ENCODE peak calls at places on chromosomes 3 and 15, in seven cellular contexts. One of them, this sample, is unnamed.
A peak's percentile ranks its signal among the peaks of the same experiment; 100 is the strongest.

GRCh38 chr15:39580630-39581500 is at the start of gene THBS1:
- DNase-seq in K562: no peak
- DNase-seq in prostate gland: peak; percentile 78
- DNase-seq in GM12892: peak; percentile 6
- DNase-seq in HCT116: no peak
- DNase-seq in sigmoid colon: peak; percentile 97
- DNase-seq in endothelial cell of umbilical vein: peak; percentile 98
- DNase-seq in this sample: peak; percentile 98

GRCh38 chr3:196179380-196180308 is 31.6 kb downstream of the ZDHHC19 start:
- DNase-seq in K562: peak; percentile 50
- DNase-seq in prostate gland: no peak
- DNase-seq in GM12892: peak; percentile 71
- DNase-seq in HCT116: no peak
- DNase-seq in sigmoid colon: no peak
- DNase-seq in endothelial cell of umbilical vein: peak; percentile 25
- DNase-seq in this sample: no peak

GRCh38 chr3:67940200-67940952 is 286.0 kb upstream of the SUCLG2 start:
- DNase-seq in K562: no peak
- DNase-seq in prostate gland: no peak
- DNase-seq in GM12892: no peak
- DNase-seq in HCT116: no peak
- DNase-seq in sigmoid colon: no peak
- DNase-seq in endothelial cell of umbilical vein: no peak
- DNase-seq in this sample: no peak

GRCh38 chr3:150823277-150823676 is 60.3 kb upstream of the SIAH2 start:
- DNase-seq in K562: no peak
- DNase-seq in prostate gland: no peak
- DNase-seq in GM12892: no peak
- DNase-seq in HCT116: no peak
- DNase-seq in sigmoid colon: no peak
- DNase-seq in endothelial cell of umbilical vein: no peak
- DNase-seq in this sample: peak; percentile 89

GRCh38 chr3:117735481-117736101 is 1026.0 kb downstream of the TUSC7 start:
- DNase-seq in K562: no peak
- DNase-seq in prostate gland: no peak
- DNase-seq in GM12892: no peak
- DNase-seq in HCT116: no peak
- DNase-seq in sigmoid colon: no peak
- DNase-seq in endothelial cell of umbilical vein: peak; percentile 2
- DNase-seq in this sample: no peak

GRCh38 chr3:197692641-197693040 is 44.1 kb downstream of the RUBCN start:
- DNase-seq in K562: no peak
- DNase-seq in prostate gland: no peak
- DNase-seq in GM12892: no peak
- DNase-seq in HCT116: no peak
- DNase-seq in sigmoid colon: no peak
- DNase-seq in endothelial cell of umbilical vein: peak; percentile 26
- DNase-seq in this sample: no peak

GRCh38 chr15:52011711-52012144 is 7.3 kb upstream of the MAPK6 start:
- DNase-seq in K562: no peak
- DNase-seq in prostate gland: peak; percentile 25
- DNase-seq in GM12892: no peak
- DNase-seq in HCT116: no peak
- DNase-seq in sigmoid colon: no peak
- DNase-seq in endothelial cell of umbilical vein: peak; percentile 60
- DNase-seq in this sample: no peak

GRCh38 chr3:115217678-115218451 is 70.8 kb upstream of the ZBTB20 start:
- DNase-seq in K562: peak; percentile 8
- DNase-seq in prostate gland: no peak
- DNase-seq in GM12892: no peak
- DNase-seq in HCT116: peak; percentile 42
- DNase-seq in sigmoid colon: no peak
- DNase-seq in endothelial cell of umbilical vein: peak; percentile 75
- DNase-seq in this sample: no peak

GRCh38 chr15:90607361-90607760 is 77.6 kb downstream of the CRTC3 start:
- DNase-seq in K562: no peak
- DNase-seq in prostate gland: no peak
- DNase-seq in GM12892: no peak
- DNase-seq in HCT116: no peak
- DNase-seq in sigmoid colon: no peak
- DNase-seq in endothelial cell of umbilical vein: no peak
- DNase-seq in this sample: no peak

GRCh38 chr3:189995129-189995528 is 125.6 kb downstream of the P3H2 start:
- DNase-seq in K562: no peak
- DNase-seq in prostate gland: no peak
- DNase-seq in GM12892: no peak
- DNase-seq in HCT116: no peak
- DNase-seq in sigmoid colon: no peak
- DNase-seq in endothelial cell of umbilical vein: no peak
- DNase-seq in this sample: no peak

GRCh38 chr3:66800941-66801545 is 197.1 kb upstream of the KBTBD8 start:
- DNase-seq in K562: no peak
- DNase-seq in prostate gland: no peak
- DNase-seq in GM12892: no peak
- DNase-seq in HCT116: no peak
- DNase-seq in sigmoid colon: no peak
- DNase-seq in endothelial cell of umbilical vein: no peak
- DNase-seq in this sample: no peak

GRCh38 chr3:142647856-142648255 is 51.7 kb downstream of the PLS1 start:
- DNase-seq in K562: no peak
- DNase-seq in prostate gland: no peak
- DNase-seq in GM12892: no peak
- DNase-seq in HCT116: peak; percentile 32
- DNase-seq in sigmoid colon: no peak
- DNase-seq in endothelial cell of umbilical vein: no peak
- DNase-seq in this sample: no peak

GRCh38 chr3:107124885-107125284 is 252.4 kb upstream of the CCDC54 start:
- DNase-seq in K562: peak; percentile 28
- DNase-seq in prostate gland: no peak
- DNase-seq in GM12892: no peak
- DNase-seq in HCT116: no peak
- DNase-seq in sigmoid colon: no peak
- DNase-seq in endothelial cell of umbilical vein: no peak
- DNase-seq in this sample: no peak

GRCh38 chr3:179653106-179653776 is 401 bp downstream of the USP13 start:
- DNase-seq in K562: peak; percentile 45
- DNase-seq in prostate gland: peak; percentile 74
- DNase-seq in GM12892: peak; percentile 46
- DNase-seq in HCT116: peak; percentile 12
- DNase-seq in sigmoid colon: peak; percentile 88
- DNase-seq in endothelial cell of umbilical vein: peak; percentile 80
- DNase-seq in this sample: no peak
- TF ChIP-seq POLR2AphosphoS5 in K562: no peak
- TF ChIP-seq POLR2AphosphoS5 in prostate gland: no peak
- TF ChIP-seq POLR2AphosphoS5 in GM12892: no peak
- TF ChIP-seq POLR2AphosphoS5 in HCT116: no peak
- TF ChIP-seq POLR2AphosphoS5 in sigmoid colon: no peak
- TF ChIP-seq POLR2AphosphoS5 in endothelial cell of umbilical vein: no peak
- TF ChIP-seq POLR2AphosphoS5 in this sample: peak; percentile 37

GRCh38 chr3:4827767-4828166 is 151.5 kb upstream of the BHLHE40 start:
- DNase-seq in K562: no peak
- DNase-seq in prostate gland: no peak
- DNase-seq in GM12892: no peak
- DNase-seq in HCT116: no peak
- DNase-seq in sigmoid colon: no peak
- DNase-seq in endothelial cell of umbilical vein: no peak
- DNase-seq in this sample: no peak

GRCh38 chr3:4829031-4829394 is 150.2 kb upstream of the BHLHE40 start:
- DNase-seq in K562: no peak
- DNase-seq in prostate gland: no peak
- DNase-seq in GM12892: no peak
- DNase-seq in HCT116: no peak
- DNase-seq in sigmoid colon: no peak
- DNase-seq in endothelial cell of umbilical vein: no peak
- DNase-seq in this sample: no peak

GRCh38 chr3:4826237-4827100 is 152.8 kb upstream of the BHLHE40 start:
- DNase-seq in K562: no peak
- DNase-seq in prostate gland: peak; percentile 14
- DNase-seq in GM12892: no peak
- DNase-seq in HCT116: no peak
- DNase-seq in sigmoid colon: peak; percentile 91
- DNase-seq in endothelial cell of umbilical vein: peak; percentile 49
- DNase-seq in this sample: no peak

GRCh38 chr3:4830586-4830914 is 148.7 kb upstream of the BHLHE40 start:
- DNase-seq in K562: no peak
- DNase-seq in prostate gland: no peak
- DNase-seq in GM12892: no peak
- DNase-seq in HCT116: no peak
- DNase-seq in sigmoid colon: no peak
- DNase-seq in endothelial cell of umbilical vein: no peak
- DNase-seq in this sample: no peak

GRCh38 chr3:4828279-4829030 is 150.8 kb upstream of the BHLHE40 start:
- DNase-seq in K562: no peak
- DNase-seq in prostate gland: no peak
- DNase-seq in GM12892: no peak
- DNase-seq in HCT116: no peak
- DNase-seq in sigmoid colon: no peak
- DNase-seq in endothelial cell of umbilical vein: no peak
- DNase-seq in this sample: no peak
- TF ChIP-seq POLR2A in K562: no peak
- TF ChIP-seq POLR2A in prostate gland: no peak
- TF ChIP-seq POLR2A in GM12892: no peak
- TF ChIP-seq POLR2A in HCT116: no peak
- TF ChIP-seq POLR2A in sigmoid colon: no peak
- TF ChIP-seq POLR2A in endothelial cell of umbilical vein: no peak
- TF ChIP-seq POLR2A in this sample: no peak

GRCh38 chr3:99896482-99896881 is 78.8 kb downstream of the CMSS1 start:
- DNase-seq in K562: no peak
- DNase-seq in prostate gland: no peak
- DNase-seq in GM12892: no peak
- DNase-seq in HCT116: no peak
- DNase-seq in sigmoid colon: no peak
- DNase-seq in endothelial cell of umbilical vein: no peak
- DNase-seq in this sample: no peak

GRCh38 chr3:99895106-99895705 is 77.5 kb downstream of the CMSS1 start:
- DNase-seq in K562: no peak
- DNase-seq in prostate gland: no peak
- DNase-seq in GM12892: no peak
- DNase-seq in HCT116: no peak
- DNase-seq in sigmoid colon: no peak
- DNase-seq in endothelial cell of umbilical vein: no peak
- DNase-seq in this sample: no peak

GRCh38 chr3:99899603-99900002 is 81.9 kb downstream of the CMSS1 start:
- DNase-seq in K562: no peak
- DNase-seq in prostate gland: no peak
- DNase-seq in GM12892: no peak
- DNase-seq in HCT116: no peak
- DNase-seq in sigmoid colon: no peak
- DNase-seq in endothelial cell of umbilical vein: no peak
- DNase-seq in this sample: no peak

GRCh38 chr3:99892332-99892731 is 74.7 kb downstream of the CMSS1 start:
- DNase-seq in K562: no peak
- DNase-seq in prostate gland: no peak
- DNase-seq in GM12892: no peak
- DNase-seq in HCT116: no peak
- DNase-seq in sigmoid colon: no peak
- DNase-seq in endothelial cell of umbilical vein: no peak
- DNase-seq in this sample: no peak

DNA sequence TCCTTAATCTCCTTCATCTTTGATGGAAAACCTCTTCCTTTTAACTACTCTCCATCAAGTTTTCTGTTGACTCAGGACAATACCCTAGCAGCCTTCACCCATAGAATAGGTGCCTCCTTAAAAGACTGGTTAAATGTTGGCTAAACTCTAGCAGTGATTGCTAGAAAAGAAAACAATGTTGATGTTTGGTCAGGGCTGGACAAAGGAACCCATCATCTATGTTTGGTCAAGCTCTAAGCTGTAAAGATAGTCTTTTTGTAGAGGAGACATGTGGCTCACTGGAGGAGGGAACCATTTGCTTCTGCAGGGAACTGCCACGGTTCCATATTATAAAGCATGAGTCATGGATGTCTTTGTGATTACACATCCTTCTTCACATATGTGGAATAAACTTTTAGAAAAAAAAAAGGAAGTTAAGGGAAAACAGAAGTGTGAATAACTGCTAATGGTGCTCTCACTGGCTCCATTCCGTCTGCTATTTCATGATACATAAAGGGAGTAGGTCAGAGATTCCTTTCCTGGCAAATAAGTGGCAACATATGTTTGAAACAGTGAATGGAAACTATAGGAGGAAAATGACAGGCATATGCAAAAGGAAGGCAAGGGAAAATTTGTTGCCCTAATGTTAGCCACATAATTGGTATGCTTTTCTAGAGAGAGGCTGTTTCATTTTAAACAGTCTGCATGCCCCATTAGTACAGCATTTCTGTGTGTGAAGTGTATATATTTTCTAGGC is 78.2 kb downstream of the CMSS1 start:
- DNase-seq in K562: no peak
- DNase-seq in prostate gland: no peak
- DNase-seq in GM12892: no peak
- DNase-seq in HCT116: peak; percentile 37
- DNase-seq in sigmoid colon: no peak
- DNase-seq in endothelial cell of umbilical vein: peak; percentile 85
- DNase-seq in this sample: no peak
- TF ChIP-seq POLR2AphosphoS5 in K562: no peak
- TF ChIP-seq POLR2AphosphoS5 in prostate gland: no peak
- TF ChIP-seq POLR2AphosphoS5 in GM12892: no peak
- TF ChIP-seq POLR2AphosphoS5 in HCT116: no peak
- TF ChIP-seq POLR2AphosphoS5 in sigmoid colon: peak; percentile 18
- TF ChIP-seq POLR2AphosphoS5 in endothelial cell of umbilical vein: peak; percentile 21
- TF ChIP-seq POLR2AphosphoS5 in this sample: no peak

DNA sequence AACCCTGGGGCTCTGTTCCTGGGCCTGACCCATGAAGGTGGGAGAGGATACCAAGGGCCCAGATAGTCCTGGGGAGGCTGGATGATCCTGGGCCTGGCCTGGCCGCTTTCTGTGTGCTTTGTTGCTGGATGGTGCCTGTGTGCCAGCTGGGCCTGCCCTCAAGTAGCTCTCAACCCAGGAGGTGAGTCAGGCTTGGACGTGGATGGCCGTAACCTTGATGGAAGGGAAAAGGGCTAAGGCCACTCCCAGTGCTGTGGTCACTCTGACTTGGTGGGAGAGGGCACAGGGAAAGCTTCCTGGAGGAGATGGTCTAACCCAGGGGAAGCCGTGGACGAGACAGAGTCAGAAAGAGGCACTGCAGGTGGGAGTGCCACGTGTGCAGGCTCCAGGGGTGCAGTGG is 9.4 kb downstream of the TMEM43 start:
- DNase-seq in K562: no peak
- DNase-seq in prostate gland: no peak
- DNase-seq in GM12892: no peak
- DNase-seq in HCT116: no peak
- DNase-seq in sigmoid colon: no peak
- DNase-seq in endothelial cell of umbilical vein: no peak
- DNase-seq in this sample: no peak
- TF ChIP-seq POLR2A in K562: no peak
- TF ChIP-seq POLR2A in prostate gland: no peak
- TF ChIP-seq POLR2A in GM12892: no peak
- TF ChIP-seq POLR2A in HCT116: no peak
- TF ChIP-seq POLR2A in sigmoid colon: no peak
- TF ChIP-seq POLR2A in endothelial cell of umbilical vein: no peak
- TF ChIP-seq POLR2A in this sample: no peak

GRCh38 chr15:55526559-55527036 is 18.6 kb upstream of the DNAAF4 start:
- DNase-seq in K562: peak; percentile 49
- DNase-seq in prostate gland: no peak
- DNase-seq in GM12892: peak; percentile 21
- DNase-seq in HCT116: peak; percentile 32
- DNase-seq in sigmoid colon: no peak
- DNase-seq in endothelial cell of umbilical vein: peak; percentile 31
- DNase-seq in this sample: no peak
- TF ChIP-seq POLR2AphosphoS5 in K562: no peak
- TF ChIP-seq POLR2AphosphoS5 in prostate gland: no peak
- TF ChIP-seq POLR2AphosphoS5 in GM12892: no peak
- TF ChIP-seq POLR2AphosphoS5 in HCT116: no peak
- TF ChIP-seq POLR2AphosphoS5 in sigmoid colon: no peak
- TF ChIP-seq POLR2AphosphoS5 in endothelial cell of umbilical vein: no peak
- TF ChIP-seq POLR2AphosphoS5 in this sample: no peak

GRCh38 chr15:63599401-63600000 is 2.3 kb downstream of the FBXL22 start:
- DNase-seq in K562: no peak
- DNase-seq in prostate gland: peak; percentile 72
- DNase-seq in GM12892: no peak
- DNase-seq in HCT116: no peak
- DNase-seq in sigmoid colon: peak; percentile 92
- DNase-seq in endothelial cell of umbilical vein: peak; percentile 58
- DNase-seq in this sample: peak; percentile 91
- TF ChIP-seq POLR2A in K562: no peak
- TF ChIP-seq POLR2A in prostate gland: no peak
- TF ChIP-seq POLR2A in GM12892: no peak
- TF ChIP-seq POLR2A in HCT116: peak; percentile 30
- TF ChIP-seq POLR2A in sigmoid colon: no peak
- TF ChIP-seq POLR2A in endothelial cell of umbilical vein: no peak
- TF ChIP-seq POLR2A in this sample: no peak

This sample was measured in esophagus muscularis mucosa.